ENCODE peak calls at places on chromosomes 13 and 19, in ten cellular contexts. C is NCI-H748 treated with DMSO at 0.1 percent for 48 hours; S is activated CD4-positive, alpha-beta T cell treated with anti-CD3 and anti-CD28 coated beads, Interleukin-2, amount 50 U/mL, for 4 hours; Y is bronchial epithelial cell; Q is ascending aorta; L is HTR-8/SVneo; E is lung; M is stimulated activated CD4-positive, alpha-beta T cell treated with anti-CD3 and anti-CD28 coated beads, Interleukin-1b, Interleukin-23, amount 100 ng/mL, for 24 hours; D is lower leg skin; T is glutamatergic neuron. J is an unnamed sample.

GRCh38 chr19:29285878-29286277 is 72.9 kb upstream of the UQCRFS1 start:
- DNase-seq in D (peak), Y (no peak), M (no peak), E (no peak), C (no peak), L (no peak), S (no peak), Q (no peak), T (peak), J (no peak)

GRCh38 chr13:39051157-39051556 is 12.9 kb downstream of the NHLRC3 start:
- DNase-seq in M (no peak), S (no peak), Y (peak), D (no peak), Q (no peak), L (peak), E (no peak), C (peak), T (no peak), J (no peak)

GRCh38 chr13:33351324-33351723 is 65.8 kb upstream of the STARD13 start:
- DNase-seq in T (no peak), D (no peak), C (no peak), S (no peak), L (peak), M (no peak), E (no peak), Q (no peak), Y (peak), J (no peak)

GRCh38 chr13:29954082-29955043 is 103.9 kb upstream of the UBL3 start:
- DNase-seq in M (no peak), C (no peak), E (no peak), T (no peak), Y (no peak), S (peak), Q (no peak), L (no peak), D (no peak), J (no peak)

GRCh38 chr13:66574606-66575005 is 655.5 kb downstream of the PCDH9 start:
- DNase-seq in T (no peak), S (no peak), Y (no peak), D (no peak), L (no peak), M (no peak), Q (no peak), C (no peak), E (no peak), J (peak)

GRCh38 chr19:1855828-1856255 is 7.5 kb downstream of the KLF16 start:
- DNase-seq in C (no peak), L (no peak), Q (no peak), S (no peak), T (no peak), D (no peak), M (no peak), Y (no peak), E (no peak), J (no peak)

GRCh38 chr19:34651747-34652146 is 25.2 kb downstream of the SCGB2B2 start:
- DNase-seq in Q (no peak), M (no peak), E (no peak), T (no peak), C (no peak), L (no peak), Y (no peak), D (no peak), S (no peak), J (no peak)

GRCh38 chr13:51125495-51126226 is 14.6 kb upstream of the C13orf42 start:
- DNase-seq in D (no peak), Q (no peak), C (peak), L (peak), Y (peak), M (peak), E (peak), T (peak), S (peak), J (no peak)

GRCh38 chr13:25249001-25249543 is 38.2 kb downstream of the MTMR6 start:
- DNase-seq in Y (peak), E (no peak), C (no peak), S (no peak), Q (no peak), T (no peak), M (no peak), D (no peak), L (no peak), J (no peak)

GRCh38 chr13:112124100-112124499 is 57.2 kb downstream of the SOX1 start:
- DNase-seq in M (no peak), D (no peak), T (no peak), L (no peak), Y (no peak), Q (no peak), S (no peak), C (peak), E (no peak), J (no peak)

GRCh38 chr19:18932216-18932841 is 8.7 kb downstream of the HOMER3 start:
- DNase-seq in T (peak), Y (peak), L (no peak), Q (no peak), D (peak), E (peak), M (peak), C (peak), S (peak), J (no peak)

GRCh38 chr19:39498262-39499081 is at the start of gene DLL3:
- DNase-seq in Y (no peak), E (no peak), L (no peak), Q (no peak), M (no peak), S (no peak), T (peak), C (peak), D (no peak), J (no peak)

GRCh38 chr19:38743394-38744297 is 628 bp downstream of the CAPN12 start:
- DNase-seq in C (no peak), S (no peak), T (no peak), L (no peak), M (no peak), Y (no peak), Q (no peak), D (no peak), E (no peak), J (no peak)

GRCh38 chr13:56352901-56353300 is 787.8 kb upstream of the PRR20A start:
- DNase-seq in C (no peak), L (no peak), E (no peak), S (no peak), Q (no peak), T (no peak), M (no peak), Y (peak), D (no peak), J (no peak)

GRCh38 chr13:32229443-32229842 is 85.7 kb downstream of the ZAR1L start:
- DNase-seq in C (peak), D (no peak), Y (no peak), E (no peak), M (no peak), L (no peak), Q (no peak), T (no peak), S (no peak), J (no peak)

GRCh38 chr13:50156140-50156539 is 140.9 kb downstream of the KCNRG start:
- DNase-seq in T (no peak), E (no peak), M (no peak), C (no peak), S (no peak), L (no peak), D (no peak), Q (no peak), Y (peak), J (no peak)

GRCh38 chr19:55442372-55443044 is 592 bp downstream of the SHISA7 start:
- DNase-seq in L (no peak), Q (no peak), M (no peak), D (no peak), S (no peak), C (peak), T (no peak), Y (no peak), E (no peak), J (no peak)

GRCh38 chr19:54389556-54389955 is 24.8 kb upstream of the LAIR1 start:
- DNase-seq in S (no peak), M (no peak), E (no peak), D (no peak), Y (no peak), C (no peak), Q (no peak), L (no peak), T (no peak), J (no peak)

GRCh38 chr13:62702502-62702901 is 1286.9 kb upstream of the PCDH20 start:
- DNase-seq in Q (no peak), S (no peak), D (no peak), C (peak), T (no peak), M (no peak), Y (no peak), E (no peak), L (no peak), J (no peak)

GRCh38 chr13:24672141-24673132 is 7.8 kb upstream of the ATP12A start:
- DNase-seq in Q (no peak), Y (no peak), D (peak), C (no peak), T (no peak), E (no peak), S (no peak), L (no peak), M (no peak), J (no peak)

GRCh38 chr13:80547885-80548284 is 207.0 kb upstream of the SPRY2 start:
- DNase-seq in S (no peak), M (no peak), Q (no peak), T (no peak), E (no peak), D (no peak), C (no peak), Y (no peak), L (no peak), J (no peak)

GRCh38 chr13:75415720-75416119 is 66.2 kb downstream of the TBC1D4 start:
- DNase-seq in L (peak), C (no peak), S (no peak), M (no peak), D (no peak), Q (no peak), Y (peak), E (no peak), T (no peak), J (peak)

GRCh38 chr13:29125145-29125933 is 305.2 kb downstream of the MTUS2 start:
- DNase-seq in L (no peak), M (no peak), Q (no peak), E (no peak), S (no peak), T (no peak), D (no peak), Y (no peak), C (no peak), J (no peak)

GRCh38 chr13:41827507-41828213 is 133.2 kb downstream of the VWA8 start:
- DNase-seq in T (no peak), D (no peak), Y (peak), M (no peak), Q (no peak), C (no peak), S (no peak), E (no peak), L (peak), J (peak)

GRCh38 chr13:76992548-76993001 is 694 bp downstream of the CLN5 start:
- DNase-seq in L (no peak), E (no peak), T (peak), M (no peak), Y (peak), C (peak), D (peak), S (no peak), Q (no peak), J (peak)